ENCODE peak calls at places on chromosomes 1 and 21, in seven cellular contexts. Y, T, Z, Q, P, M and N are unnamed samples.

GRCh38 chr1:180042994-180043622 is 88.5 kb downstream of the CEP350 start:
- DNase-seq in Y (no peak), P (no peak), T (no peak), Z (no peak), M (no peak), Q (peak), N (no peak)

GRCh38 chr1:117262976-117263375 is 52.2 kb upstream of the VTCN1 start:
- DNase-seq in Y (no peak), M (no peak), T (no peak), Z (no peak), P (no peak), Q (no peak), N (no peak)

GRCh38 chr21:46477765-46478164 is 19.1 kb downstream of the DIP2A start:
- DNase-seq in M (peak), Z (no peak), P (no peak), Q (peak), T (no peak), Y (no peak), N (no peak)

GRCh38 chr1:7607097-7607496 is 164.0 kb upstream of the VAMP3 start:
- DNase-seq in Q (no peak), M (no peak), P (no peak), Y (no peak), Z (no peak), T (no peak), N (no peak)

GRCh38 chr1:154860154-154860870 is 9.8 kb downstream of the KCNN3 start:
- DNase-seq in M (no peak), Z (no peak), Y (no peak), Q (no peak), T (no peak), P (no peak), N (no peak)

GRCh38 chr1:46401514-46401913 is 7.4 kb downstream of the FAAH start:
- DNase-seq in P (no peak), T (no peak), Q (peak), M (no peak), Y (no peak), Z (no peak), N (no peak)

GRCh38 chr1:34977210-34977471 is 8.0 kb downstream of the TMEM35B start:
- DNase-seq in Y (no peak), Z (no peak), M (no peak), T (no peak), P (no peak), Q (no peak), N (no peak)

GRCh38 chr1:25566186-25566729 is 22.9 kb downstream of the LDLRAP1 start:
- DNase-seq in Q (no peak), P (no peak), M (no peak), Z (no peak), T (no peak), Y (no peak), N (no peak)

GRCh38 chr1:192170196-192170984 is 12.1 kb downstream of the RGS18 start:
- DNase-seq in P (no peak), Q (no peak), Y (no peak), T (no peak), Z (no peak), M (no peak), N (no peak)